ENCODE peak calls at places on chromosome 17, in four cellular contexts. Y is IMR-90, T is H9, U is mesendoderm. W is an unnamed sample.

GRCh38 chr17:38591759-38592241 is 14.0 kb downstream of the SRCIN1 start:
- DNase-seq in Y (no peak), T (no peak), U (no peak), W (no peak)

GRCh38 chr17:58330544-58330996 is 2.0 kb upstream of the TSPOAP1 start:
- DNase-seq in Y (no peak), T (no peak), U (no peak), W (no peak)

GRCh38 chr17:39623356-39623950 is 3.3 kb upstream of the PPP1R1B start:
- DNase-seq in Y (peak; percentile 36), T (peak; percentile 91), U (peak; percentile 66), W (peak; percentile 61)

GRCh38 chr17:13792314-13792713 is 190.6 kb upstream of the HS3ST3A1 start:
- DNase-seq in Y (peak; percentile 34), T (no peak), U (no peak), W (no peak)

GRCh38 chr17:41486809-41487530 is 2.7 kb downstream of the KRT36 start:
- DNase-seq in Y (no peak), T (peak; percentile 93), U (peak; percentile 72), W (no peak)

GRCh38 chr17:9522074-9522473 is 53.5 kb downstream of the STX8 start:
- DNase-seq in Y (peak; percentile 62), T (no peak), U (peak; percentile 60), W (peak; percentile 67)

GRCh38 chr17:4605826-4606225 is 21.5 kb downstream of the SMTNL2 start:
- DNase-seq in Y (peak; percentile 30), T (no peak), U (no peak), W (peak; percentile 76)

GRCh38 chr17:58391302-58391984 is 25.9 kb downstream of the RNF43 start:
- DNase-seq in Y (no peak), T (no peak), U (no peak), W (no peak)

GRCh38 chr17:29246638-29247037 is at the start of gene CRYBA1:
- DNase-seq in Y (no peak), T (no peak), U (no peak), W (no peak)

GRCh38 chr17:22517716-22518115 is 825.4 kb downstream of the KCNJ18 start:
- DNase-seq in Y (no peak), T (no peak), U (no peak), W (no peak)

GRCh38 chr17:77011173-77012011 is 129.4 kb upstream of the SEC14L1 start:
- DNase-seq in Y (peak; percentile 31), T (peak; percentile 62), U (peak; percentile 51), W (peak; percentile 24)

GRCh38 chr17:61560071-61560470 is 30.9 kb downstream of the NACA2 start:
- DNase-seq in Y (no peak), T (no peak), U (no peak), W (no peak)

GRCh38 chr17:77507116-77507885 is 366.5 kb downstream of the SEC14L1 start:
- DNase-seq in Y (no peak), T (peak; percentile 66), U (peak; percentile 25), W (no peak)

GRCh38 chr17:70804161-70804560 is 634.8 kb downstream of the KCNJ2 start:
- DNase-seq in Y (peak; percentile 61), T (no peak), U (no peak), W (peak; percentile 55)

GRCh38 chr17:38740806-38741205 is 7.3 kb downstream of the PCGF2 start:
- DNase-seq in Y (no peak), T (no peak), U (no peak), W (no peak)

GRCh38 chr17:7987112-7987893 is 15.1 kb upstream of the GUCY2D start:
- DNase-seq in Y (peak; percentile 27), T (no peak), U (no peak), W (no peak)

GRCh38 chr17:3447625-3448024 is 14.0 kb upstream of the OR1E2 start:
- DNase-seq in Y (no peak), T (peak; percentile 74), U (peak; percentile 85), W (no peak)

DNA sequence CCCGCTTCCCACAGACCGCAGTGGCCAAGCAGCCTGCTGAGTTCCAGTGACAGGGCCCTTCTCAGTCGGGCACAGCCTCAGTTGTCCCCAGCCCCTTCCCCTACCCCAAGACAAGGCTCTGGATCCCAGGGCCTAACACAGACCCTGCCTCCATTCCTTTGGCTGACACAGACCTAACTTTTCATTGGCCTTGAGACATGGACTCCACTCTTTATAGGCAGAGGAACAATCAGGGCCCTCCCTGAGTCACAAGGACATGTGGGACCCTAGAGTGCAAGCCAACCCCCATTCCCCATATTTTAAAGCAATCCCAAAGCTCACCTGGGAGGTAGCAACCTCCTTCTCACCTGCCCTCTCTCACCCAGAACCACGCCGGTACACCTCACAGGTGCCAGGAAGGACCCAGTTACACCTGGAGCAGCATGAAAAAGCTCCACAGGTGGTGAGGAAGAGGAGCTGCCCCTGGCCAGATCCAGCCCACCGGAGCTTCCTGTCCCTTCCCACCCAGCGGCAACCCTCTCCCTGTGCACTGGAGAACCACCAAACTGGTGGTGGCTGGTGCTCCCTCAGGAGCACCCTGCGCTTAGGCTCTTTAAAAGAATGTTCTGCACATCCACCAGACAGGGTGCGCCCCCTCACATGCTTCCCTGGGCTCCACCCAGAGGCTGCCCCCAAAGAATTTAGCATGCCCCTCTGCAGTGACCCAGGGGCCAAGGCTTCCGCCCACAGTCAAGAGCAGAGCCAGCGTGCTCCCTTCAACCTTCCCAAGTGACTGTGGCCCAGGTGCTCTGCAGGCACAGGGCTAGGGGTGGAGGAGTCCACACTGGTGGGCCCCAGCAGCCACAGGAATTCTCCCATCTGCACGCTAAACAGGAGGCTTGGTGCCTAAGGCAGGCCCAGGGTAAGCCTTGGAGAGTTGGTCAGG is 3.4 kb downstream of the MNT start:
- DNase-seq in Y (no peak), T (peak; percentile 40), U (no peak), W (no peak)
- H4K8ac ChIP-seq in Y (peak overlapping the region; percentile 88), T (no peak overlapping the region), U (no peak overlapping the region), W (peak overlapping the region; percentile 66)

GRCh38 chr17:6435968-6436367 is 1.0 kb upstream of the AIPL1 start:
- DNase-seq in Y (peak; percentile 61), T (peak; percentile 92), U (peak; percentile 79), W (peak; percentile 67)
- H2AK5ac ChIP-seq in Y (no peak overlapping the region), T (no peak overlapping the region), U (no peak overlapping the region), W (no peak overlapping the region)

GRCh38 chr17:42508426-42509164 is 27.4 kb upstream of the NAGLU start:
- DNase-seq in Y (no peak), T (no peak), U (no peak), W (no peak)

GRCh38 chr17:42509409-42509808 is 26.6 kb upstream of the NAGLU start:
- DNase-seq in Y (no peak), T (no peak), U (no peak), W (no peak)

GRCh38 chr17:42509916-42510315 is 26.1 kb upstream of the NAGLU start:
- DNase-seq in Y (no peak), T (no peak), U (no peak), W (no peak)

GRCh38 chr17:42512246-42512645 is 23.8 kb upstream of the NAGLU start:
- DNase-seq in Y (no peak), T (no peak), U (no peak), W (no peak)

DNA sequence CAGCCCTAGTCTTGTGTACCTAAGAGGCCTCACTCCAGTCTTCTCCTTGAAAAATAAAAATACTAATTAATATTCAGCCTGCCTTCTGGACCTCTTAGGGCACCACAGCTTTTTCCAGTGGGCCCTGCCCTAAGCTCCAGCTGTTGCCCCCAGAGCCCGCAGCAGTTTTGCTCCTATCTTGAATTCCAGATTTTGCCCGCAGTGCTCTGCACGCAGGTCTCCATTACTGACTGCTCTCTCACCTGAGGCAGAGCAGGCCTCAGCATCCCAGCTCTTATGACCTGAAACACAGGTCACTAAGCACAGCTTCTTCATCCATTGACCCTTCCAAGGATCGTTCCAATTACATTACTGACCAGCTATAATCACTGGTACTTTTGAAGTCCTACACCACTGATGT is 28.4 kb upstream of the NAGLU start:
- DNase-seq in Y (no peak), T (no peak), U (no peak), W (no peak)
- H3K4ac ChIP-seq in Y (no peak overlapping the region), T (no peak overlapping the region), U (no peak overlapping the region), W (no peak overlapping the region)

DNA sequence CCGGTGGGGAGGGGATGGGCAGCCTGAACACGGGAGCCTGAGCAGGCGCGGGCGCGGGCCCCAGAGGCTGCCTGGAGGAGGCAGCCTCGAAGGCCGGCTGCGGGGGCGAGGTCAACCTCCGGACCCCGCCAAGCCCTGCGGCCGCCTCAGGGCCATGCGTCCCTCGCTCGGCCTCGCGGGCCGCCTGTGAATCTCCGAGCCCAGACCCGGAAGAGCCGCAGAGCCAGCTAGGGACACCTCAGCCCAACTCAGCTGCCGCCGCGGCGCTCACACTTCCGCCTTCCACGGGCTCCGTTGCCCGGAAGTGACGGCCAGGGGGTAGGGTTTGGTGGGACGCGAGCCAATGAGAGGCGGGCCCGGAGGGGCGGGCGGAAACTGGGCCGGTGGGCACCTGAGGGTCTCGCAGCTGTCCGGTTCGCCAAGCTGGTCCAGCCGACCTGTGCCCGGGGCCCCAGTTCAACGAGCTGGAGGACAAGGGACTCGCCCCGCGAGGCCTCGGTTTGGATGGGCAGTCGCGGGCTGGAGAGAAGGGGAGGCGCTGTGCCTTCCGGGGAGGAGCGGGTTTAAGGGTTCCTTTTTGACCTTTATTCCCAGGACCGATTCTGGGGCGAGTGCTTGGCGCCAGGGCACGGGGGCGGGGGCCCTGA is at the start of gene SLC38A10:
- DNase-seq in Y (peak; percentile 74), T (peak; percentile 92), U (peak; percentile 90), W (peak; percentile 90)
- H4K8ac ChIP-seq in Y (peak within 1 kb of the TSS; percentile 97), T (no peak within 1 kb of the TSS), U (peak within 1 kb of the TSS; percentile 42), W (peak within 1 kb of the TSS; percentile 98)

GRCh38 chr17:50270430-50271172 is 3.7 kb upstream of the TMEM92 start:
- DNase-seq in Y (peak; percentile 81), T (peak; percentile 65), U (no peak), W (peak; percentile 89)
- H2AK5ac ChIP-seq in Y (peak overlapping the region; percentile 98), T (no peak overlapping the region), U (no peak overlapping the region), W (peak overlapping the region; percentile 62)

GRCh38 chr17:34817252-34817651 is 144.0 kb downstream of the CCT6B start:
- DNase-seq in Y (no peak), T (no peak), U (no peak), W (no peak)
- H3K4ac ChIP-seq in Y (no peak overlapping the region), T (no peak overlapping the region), U (no peak overlapping the region), W (no peak overlapping the region)

DNA sequence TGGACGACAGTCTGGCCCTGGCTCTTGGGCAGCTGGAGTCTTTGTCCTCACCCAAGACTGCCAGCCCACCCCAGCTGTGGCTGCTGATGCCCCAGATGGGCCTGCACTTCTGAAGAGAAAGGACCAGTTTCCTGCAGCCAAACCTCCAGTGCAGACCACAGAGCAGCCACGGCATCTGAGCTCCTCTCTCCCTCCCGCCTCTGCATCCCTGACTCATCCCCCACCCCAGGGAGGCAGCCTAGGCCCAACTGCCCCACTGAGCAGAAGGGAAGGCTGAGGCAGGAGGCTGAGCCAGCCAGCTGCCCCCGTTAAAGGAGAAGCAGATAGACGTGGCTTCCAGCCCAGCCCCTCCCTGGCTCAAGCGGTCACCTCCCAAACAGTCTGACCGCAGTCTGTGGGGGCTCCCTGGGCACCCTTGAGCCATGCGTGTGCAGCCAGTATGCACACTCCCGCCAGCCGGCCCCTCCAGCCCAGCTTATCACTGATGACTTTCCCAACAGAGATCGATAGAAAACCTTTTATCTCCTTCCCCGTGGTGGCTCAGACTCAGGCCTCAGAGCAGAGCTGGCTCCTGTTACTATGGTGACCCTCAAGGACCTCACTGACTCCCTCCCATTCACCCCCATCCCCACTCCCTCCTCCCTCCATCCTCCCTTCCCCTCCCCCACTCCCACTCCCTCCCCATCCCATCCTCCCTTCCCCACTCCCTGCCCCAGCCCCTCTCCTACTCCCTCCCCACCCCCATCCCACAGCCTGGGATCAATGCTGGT is 12.0 kb upstream of the RAI1 start:
- DNase-seq in Y (peak; percentile 45), T (no peak), U (peak; percentile 35), W (no peak)
- H4K8ac ChIP-seq in Y (no peak overlapping the region), T (no peak overlapping the region), U (no peak overlapping the region), W (no peak overlapping the region)